ENCODE peak calls at places on chromosome 21, in six cellular contexts. One of them, this sample, is unnamed.

GRCh38 chr21:31730687-31731111 is 1.2 kb downstream of the SCAF4 start:
- DNase-seq in Peyer's patch: no peak
- DNase-seq in A549: peak; percentile 10
- DNase-seq in transverse colon: no peak
- DNase-seq in endothelial cell of umbilical vein: peak; percentile 39
- DNase-seq in lower lobe of right lung: no peak
- DNase-seq in this sample: peak; percentile 30

GRCh38 chr21:46092026-46092764 is 5.7 kb upstream of the COL6A2 start:
- DNase-seq in Peyer's patch: peak; percentile 53
- DNase-seq in A549: no peak
- DNase-seq in transverse colon: peak; percentile 64
- DNase-seq in endothelial cell of umbilical vein: no peak
- DNase-seq in lower lobe of right lung: no peak
- DNase-seq in this sample: no peak

GRCh38 chr21:33149166-33149565 is 79.2 kb downstream of the OLIG1 start:
- DNase-seq in Peyer's patch: no peak
- DNase-seq in A549: no peak
- DNase-seq in transverse colon: no peak
- DNase-seq in endothelial cell of umbilical vein: no peak
- DNase-seq in lower lobe of right lung: no peak
- DNase-seq in this sample: no peak

GRCh38 chr21:42027804-42028753 is 17.9 kb upstream of the ZBTB21 start:
- DNase-seq in Peyer's patch: no peak
- DNase-seq in A549: no peak
- DNase-seq in transverse colon: no peak
- DNase-seq in endothelial cell of umbilical vein: no peak
- DNase-seq in lower lobe of right lung: peak; percentile 44
- DNase-seq in this sample: peak; percentile 24

GRCh38 chr21:29149771-29150425 is 19.5 kb downstream of the MAP3K7CL start:
- DNase-seq in Peyer's patch: no peak
- DNase-seq in A549: no peak
- DNase-seq in transverse colon: no peak
- DNase-seq in endothelial cell of umbilical vein: peak; percentile 23
- DNase-seq in lower lobe of right lung: no peak
- DNase-seq in this sample: no peak

GRCh38 chr21:22395965-22396364 is 1397.8 kb downstream of the NCAM2 start:
- DNase-seq in Peyer's patch: no peak
- DNase-seq in A549: no peak
- DNase-seq in transverse colon: no peak
- DNase-seq in endothelial cell of umbilical vein: no peak
- DNase-seq in lower lobe of right lung: no peak
- DNase-seq in this sample: no peak

GRCh38 chr21:46552274-46552673 is 52.6 kb downstream of the S100B start:
- DNase-seq in Peyer's patch: no peak
- DNase-seq in A549: no peak
- DNase-seq in transverse colon: no peak
- DNase-seq in endothelial cell of umbilical vein: peak; percentile 59
- DNase-seq in lower lobe of right lung: no peak
- DNase-seq in this sample: no peak

GRCh38 chr21:17610862-17611261 is 1.8 kb downstream of the BTG3 start:
- DNase-seq in Peyer's patch: no peak
- DNase-seq in A549: no peak
- DNase-seq in transverse colon: peak; percentile 15
- DNase-seq in endothelial cell of umbilical vein: no peak
- DNase-seq in lower lobe of right lung: no peak
- DNase-seq in this sample: no peak

GRCh38 chr21:46077674-46078101 is 20.2 kb upstream of the COL6A2 start:
- DNase-seq in Peyer's patch: peak; percentile 27
- DNase-seq in A549: no peak
- DNase-seq in transverse colon: peak; percentile 6
- DNase-seq in endothelial cell of umbilical vein: no peak
- DNase-seq in lower lobe of right lung: peak; percentile 40
- DNase-seq in this sample: no peak

GRCh38 chr21:33105088-33105487 is 35.1 kb downstream of the OLIG1 start:
- DNase-seq in Peyer's patch: no peak
- DNase-seq in A549: no peak
- DNase-seq in transverse colon: no peak
- DNase-seq in endothelial cell of umbilical vein: no peak
- DNase-seq in lower lobe of right lung: no peak
- DNase-seq in this sample: no peak

GRCh38 chr21:34992736-34993135 is 56.4 kb downstream of the RUNX1 start:
- DNase-seq in Peyer's patch: no peak
- DNase-seq in A549: no peak
- DNase-seq in transverse colon: no peak
- DNase-seq in endothelial cell of umbilical vein: no peak
- DNase-seq in lower lobe of right lung: no peak
- DNase-seq in this sample: no peak

GRCh38 chr21:32520885-32521735 is 64.2 kb downstream of the TCP10L start:
- DNase-seq in Peyer's patch: peak; percentile 57
- DNase-seq in A549: no peak
- DNase-seq in transverse colon: peak; percentile 63
- DNase-seq in endothelial cell of umbilical vein: peak; percentile 98
- DNase-seq in lower lobe of right lung: peak; percentile 75
- DNase-seq in this sample: peak; percentile 64

GRCh38 chr21:14554948-14555347 is 8.8 kb upstream of the SAMSN1 start:
- DNase-seq in Peyer's patch: no peak
- DNase-seq in A549: no peak
- DNase-seq in transverse colon: no peak
- DNase-seq in endothelial cell of umbilical vein: no peak
- DNase-seq in lower lobe of right lung: no peak
- DNase-seq in this sample: no peak

DNA sequence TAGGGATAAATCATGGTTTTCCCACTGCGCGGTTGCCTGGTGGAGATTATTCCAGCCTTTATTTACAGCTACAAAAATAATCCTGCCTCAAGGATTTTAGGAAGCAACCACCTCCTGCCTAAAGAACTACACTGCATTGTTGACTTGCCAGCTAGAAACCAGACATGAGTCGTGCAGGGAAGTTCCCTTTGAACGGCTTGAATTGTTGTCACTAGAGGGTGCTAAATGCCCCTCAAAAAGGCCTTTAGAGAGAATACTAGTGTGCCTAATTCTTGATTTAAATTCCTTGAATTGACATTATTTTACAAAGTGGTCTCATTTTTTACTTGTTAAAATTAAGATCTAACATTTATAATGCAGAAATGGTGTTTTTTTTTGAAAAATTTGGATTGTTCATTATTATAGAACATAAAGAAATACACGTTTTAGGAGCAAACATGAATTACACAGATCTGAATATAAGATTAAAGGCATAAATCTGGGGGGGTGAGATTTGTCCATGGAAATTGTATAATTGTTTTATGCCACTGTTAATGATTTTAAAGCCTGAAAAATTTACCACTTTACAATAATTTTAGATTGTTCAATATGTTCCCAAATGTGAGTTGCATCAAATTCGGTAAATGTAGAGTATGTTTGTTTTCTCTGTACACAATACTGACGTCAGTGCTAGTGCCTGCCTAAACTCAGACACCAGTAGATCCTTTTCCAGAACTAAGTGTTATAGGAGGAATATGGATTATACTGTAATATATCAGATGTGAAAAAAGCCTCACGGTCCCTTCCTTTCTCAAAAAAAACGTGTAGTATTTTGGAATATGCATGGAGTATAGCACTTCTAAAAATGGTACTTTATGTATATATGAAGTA is 7.6 kb upstream of the ERG start:
- DNase-seq in Peyer's patch: no peak
- DNase-seq in A549: peak; percentile 6
- DNase-seq in transverse colon: no peak
- DNase-seq in endothelial cell of umbilical vein: peak; percentile 93
- DNase-seq in lower lobe of right lung: no peak
- DNase-seq in this sample: no peak
- H3K27ac ChIP-seq in Peyer's patch: no peak overlapping the region
- H3K27ac ChIP-seq in A549: no peak overlapping the region
- H3K27ac ChIP-seq in transverse colon: peak overlapping the region; percentile 53
- H3K27ac ChIP-seq in endothelial cell of umbilical vein: peak overlapping the region; percentile 97
- H3K27ac ChIP-seq in lower lobe of right lung: no peak overlapping the region
- H3K27ac ChIP-seq in this sample: no peak overlapping the region

GRCh38 chr21:36134820-36135390 is at the start of gene CBR3:
- DNase-seq in Peyer's patch: peak; percentile 70
- DNase-seq in A549: peak; percentile 45
- DNase-seq in transverse colon: peak; percentile 55
- DNase-seq in endothelial cell of umbilical vein: peak; percentile 66
- DNase-seq in lower lobe of right lung: peak; percentile 68
- DNase-seq in this sample: peak; percentile 46

GRCh38 chr21:36132691-36133090 is 2.2 kb upstream of the CBR3 start:
- DNase-seq in Peyer's patch: peak; percentile 69
- DNase-seq in A549: no peak
- DNase-seq in transverse colon: peak; percentile 43
- DNase-seq in endothelial cell of umbilical vein: no peak
- DNase-seq in lower lobe of right lung: no peak
- DNase-seq in this sample: no peak

GRCh38 chr21:36141513-36141925 is 6.6 kb downstream of the CBR3 start:
- DNase-seq in Peyer's patch: peak; percentile 91
- DNase-seq in A549: peak; percentile 33
- DNase-seq in transverse colon: peak; percentile 95
- DNase-seq in endothelial cell of umbilical vein: peak; percentile 80
- DNase-seq in lower lobe of right lung: peak; percentile 85
- DNase-seq in this sample: peak; percentile 79

DNA sequence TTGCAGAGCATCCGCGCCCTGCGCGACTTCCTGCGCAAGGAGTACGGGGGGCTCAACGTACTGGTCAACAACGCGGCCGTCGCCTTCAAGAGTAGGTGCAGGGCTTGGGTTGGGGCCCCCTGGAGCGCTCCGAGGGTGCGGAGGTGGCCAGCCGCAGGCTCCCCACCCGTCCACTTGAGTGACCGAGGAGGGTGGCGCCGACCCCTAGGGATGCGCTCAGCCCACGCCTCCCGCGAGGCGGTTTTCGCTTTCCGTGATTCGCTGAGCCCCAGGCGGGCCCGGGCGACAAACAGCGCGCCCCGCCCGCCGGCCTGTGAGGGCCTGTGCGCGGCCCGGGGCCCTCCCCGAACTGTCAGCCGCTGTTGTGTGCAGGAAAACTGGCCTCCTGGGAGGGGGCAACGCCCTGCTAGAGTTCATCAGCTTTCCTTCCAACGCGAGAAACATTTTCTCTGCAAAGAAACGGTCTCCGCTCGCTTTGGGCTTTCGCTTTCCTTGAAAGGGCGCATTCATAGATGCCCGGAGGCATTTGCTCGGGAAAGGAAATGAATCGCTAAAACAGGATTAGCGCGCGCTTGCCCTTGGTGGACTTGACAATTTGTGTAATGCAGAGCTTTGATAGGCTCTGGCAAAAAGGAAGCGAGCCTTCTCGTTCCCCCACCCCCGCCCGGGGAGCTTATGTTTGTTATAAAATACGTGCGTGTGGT is 664 bp downstream of the CBR3 start:
- DNase-seq in Peyer's patch: peak; percentile 80
- DNase-seq in A549: peak; percentile 34
- DNase-seq in transverse colon: peak; percentile 62
- DNase-seq in endothelial cell of umbilical vein: peak; percentile 76
- DNase-seq in lower lobe of right lung: peak; percentile 71
- DNase-seq in this sample: peak; percentile 60
- H3K27ac ChIP-seq in Peyer's patch: peak overlapping the region; percentile 83
- H3K27ac ChIP-seq in A549: peak overlapping the region; percentile 59
- H3K27ac ChIP-seq in transverse colon: peak overlapping the region; percentile 87
- H3K27ac ChIP-seq in endothelial cell of umbilical vein: peak overlapping the region; percentile 27
- H3K27ac ChIP-seq in lower lobe of right lung: peak overlapping the region; percentile 86
- H3K27ac ChIP-seq in this sample: peak overlapping the region; percentile 63

GRCh38 chr21:26043891-26044290 is 126.7 kb downstream of the APP start:
- DNase-seq in Peyer's patch: no peak
- DNase-seq in A549: no peak
- DNase-seq in transverse colon: no peak
- DNase-seq in endothelial cell of umbilical vein: no peak
- DNase-seq in lower lobe of right lung: no peak
- DNase-seq in this sample: no peak

GRCh38 chr21:26042181-26042876 is 128.2 kb downstream of the APP start:
- DNase-seq in Peyer's patch: no peak
- DNase-seq in A549: no peak
- DNase-seq in transverse colon: no peak
- DNase-seq in endothelial cell of umbilical vein: no peak
- DNase-seq in lower lobe of right lung: no peak
- DNase-seq in this sample: no peak

GRCh38 chr21:26047279-26047967 is 123.1 kb downstream of the APP start:
- DNase-seq in Peyer's patch: no peak
- DNase-seq in A549: no peak
- DNase-seq in transverse colon: no peak
- DNase-seq in endothelial cell of umbilical vein: no peak
- DNase-seq in lower lobe of right lung: no peak
- DNase-seq in this sample: no peak

DNA sequence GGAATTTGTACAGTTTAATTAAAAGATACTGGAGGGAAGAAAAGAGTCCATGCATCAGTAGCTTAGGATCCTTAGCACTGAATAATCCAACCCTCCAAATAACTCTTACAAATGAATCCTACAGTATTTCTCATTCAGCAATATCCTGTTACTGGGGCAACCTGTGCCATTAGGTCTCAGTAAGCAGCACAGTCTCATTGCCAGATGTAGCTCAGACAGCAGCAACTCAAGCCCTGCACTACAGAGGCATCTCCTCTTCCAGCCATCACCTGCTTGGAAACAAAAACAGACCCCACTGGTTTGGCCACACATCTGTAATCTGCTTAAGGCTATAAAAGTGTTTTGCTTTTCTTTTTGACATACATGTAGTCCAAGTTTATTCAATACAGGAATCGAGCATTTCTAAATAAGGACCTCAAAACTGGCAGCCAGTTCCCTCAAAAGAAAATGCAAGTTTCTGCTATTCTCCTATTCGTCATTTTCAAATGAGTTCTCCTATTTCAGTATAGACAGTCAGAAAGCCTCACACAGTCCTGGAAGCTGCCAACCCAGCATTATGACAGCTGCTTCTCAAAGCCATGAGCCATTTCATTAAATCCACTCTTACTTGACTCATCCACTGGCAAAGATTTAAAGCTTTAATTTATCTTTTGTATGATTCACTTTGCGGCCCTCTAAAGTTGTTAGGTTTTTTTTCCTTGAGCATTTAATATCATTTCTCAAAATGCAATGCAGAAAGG is 129.0 kb downstream of the APP start:
- DNase-seq in Peyer's patch: no peak
- DNase-seq in A549: no peak
- DNase-seq in transverse colon: no peak
- DNase-seq in endothelial cell of umbilical vein: no peak
- DNase-seq in lower lobe of right lung: no peak
- DNase-seq in this sample: no peak
- H3K27ac ChIP-seq in Peyer's patch: no peak overlapping the region
- H3K27ac ChIP-seq in A549: no peak overlapping the region
- H3K27ac ChIP-seq in transverse colon: no peak overlapping the region
- H3K27ac ChIP-seq in endothelial cell of umbilical vein: no peak overlapping the region
- H3K27ac ChIP-seq in lower lobe of right lung: no peak overlapping the region
- H3K27ac ChIP-seq in this sample: no peak overlapping the region

DNA sequence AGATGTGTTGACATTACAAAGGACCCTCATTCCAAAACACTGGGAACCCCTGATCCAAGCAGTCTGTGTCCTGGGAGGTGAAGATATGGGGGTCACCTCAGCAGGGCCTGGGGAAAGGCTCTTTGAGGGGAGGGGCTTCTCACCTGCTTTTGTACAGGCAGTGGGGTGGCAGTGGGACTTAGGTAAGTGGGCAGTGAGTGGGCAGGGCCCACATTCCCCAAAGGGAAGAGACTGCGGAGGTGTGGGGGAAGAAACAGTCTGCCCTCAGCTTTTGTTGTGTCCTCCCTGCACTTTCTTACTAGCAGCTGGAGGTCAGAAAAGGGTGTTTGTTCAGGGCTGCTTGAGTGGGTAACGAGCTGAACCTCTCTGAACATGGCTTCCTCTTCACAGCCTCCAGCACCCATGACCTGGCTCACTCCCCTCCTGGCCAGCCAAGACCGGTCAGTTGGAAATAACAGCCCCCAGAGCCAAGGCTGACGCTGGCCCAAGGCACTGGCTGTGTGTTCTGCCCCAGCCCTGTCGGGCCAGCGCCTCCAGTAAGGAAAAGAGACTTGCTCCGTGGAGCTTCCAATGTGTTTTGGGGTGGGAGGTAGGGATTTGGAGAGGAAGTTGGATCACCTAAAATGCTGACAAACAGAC is 173.5 kb downstream of the PSMG1 start:
- DNase-seq in Peyer's patch: no peak
- DNase-seq in A549: no peak
- DNase-seq in transverse colon: no peak
- DNase-seq in endothelial cell of umbilical vein: peak; percentile 45
- DNase-seq in lower lobe of right lung: no peak
- DNase-seq in this sample: no peak
- H3K27ac ChIP-seq in Peyer's patch: no peak overlapping the region
- H3K27ac ChIP-seq in A549: no peak overlapping the region
- H3K27ac ChIP-seq in transverse colon: no peak overlapping the region
- H3K27ac ChIP-seq in endothelial cell of umbilical vein: no peak overlapping the region
- H3K27ac ChIP-seq in lower lobe of right lung: peak overlapping the region; percentile 42
- H3K27ac ChIP-seq in this sample: no peak overlapping the region